ENCODE peak calls at places on chromosomes 2 and 18, in four cellular contexts. P is left ventricle myocardium inferior, H is PC-9, R is right lobe of liver. K is an unnamed sample.

GRCh38 chr2:149175956-149176355 is 137.5 kb downstream of the LYPD6B start:
- DNase-seq in P (no peak), H (no peak), R (no peak), K (no peak)

GRCh38 chr2:196112408-196113039 is 43.9 kb upstream of the DNAH7 start:
- DNase-seq in P (no peak), R (no peak), H (no peak), K (peak; percentile 91)

GRCh38 chr2:197134206-197134605 is 176.4 kb downstream of the ANKRD44 start:
- DNase-seq in P (no peak), H (no peak), R (no peak), K (no peak)

GRCh38 chr2:20677301-20678176 is 10.6 kb downstream of the GDF7 start:
- DNase-seq in P (no peak), R (no peak), H (no peak), K (no peak)

GRCh38 chr18:22813648-22814328 is 119.3 kb upstream of the RBBP8 start:
- DNase-seq in R (no peak), P (no peak), H (no peak), K (no peak)

GRCh38 chr2:228318218-228318617 is 136.7 kb upstream of the SPHKAP start:
- DNase-seq in H (peak; percentile 15), P (no peak), R (peak; percentile 28), K (no peak)

GRCh38 chr18:45738660-45739059 is 14.7 kb downstream of the SLC14A1 start:
- DNase-seq in R (no peak), P (no peak), H (no peak), K (no peak)

GRCh38 chr2:47174731-47175361 is 19.7 kb upstream of the STPG4 start:
- DNase-seq in P (no peak), H (peak; percentile 74), R (peak; percentile 28), K (no peak)

GRCh38 chr18:23135679-23136325 is 517 bp downstream of the CABLES1 start:
- DNase-seq in P (peak; percentile 45), H (peak; percentile 12), R (peak; percentile 55), K (no peak)

GRCh38 chr2:230895536-230896345 is 29.3 kb downstream of the GPR55 start:
- DNase-seq in P (no peak), H (peak; percentile 39), R (no peak), K (no peak)

GRCh38 chr2:230893338-230893737 is 28.6 kb downstream of the ITM2C start:
- DNase-seq in R (no peak), P (no peak), H (no peak), K (no peak)

GRCh38 chr2:230896346-230897115 is 28.5 kb downstream of the GPR55 start:
- DNase-seq in P (no peak), R (no peak), H (no peak), K (no peak)

GRCh38 chr2:230891509-230891908 is 26.8 kb downstream of the ITM2C start:
- DNase-seq in H (no peak), P (no peak), R (no peak), K (no peak)

GRCh38 chr2:230893881-230894781 is 29.4 kb downstream of the ITM2C start:
- DNase-seq in P (no peak), H (no peak), R (no peak), K (no peak)
- H3K4me3 ChIP-seq in P (no peak overlapping the region), H (no peak overlapping the region), R (no peak overlapping the region), K (no peak overlapping the region)

DNA sequence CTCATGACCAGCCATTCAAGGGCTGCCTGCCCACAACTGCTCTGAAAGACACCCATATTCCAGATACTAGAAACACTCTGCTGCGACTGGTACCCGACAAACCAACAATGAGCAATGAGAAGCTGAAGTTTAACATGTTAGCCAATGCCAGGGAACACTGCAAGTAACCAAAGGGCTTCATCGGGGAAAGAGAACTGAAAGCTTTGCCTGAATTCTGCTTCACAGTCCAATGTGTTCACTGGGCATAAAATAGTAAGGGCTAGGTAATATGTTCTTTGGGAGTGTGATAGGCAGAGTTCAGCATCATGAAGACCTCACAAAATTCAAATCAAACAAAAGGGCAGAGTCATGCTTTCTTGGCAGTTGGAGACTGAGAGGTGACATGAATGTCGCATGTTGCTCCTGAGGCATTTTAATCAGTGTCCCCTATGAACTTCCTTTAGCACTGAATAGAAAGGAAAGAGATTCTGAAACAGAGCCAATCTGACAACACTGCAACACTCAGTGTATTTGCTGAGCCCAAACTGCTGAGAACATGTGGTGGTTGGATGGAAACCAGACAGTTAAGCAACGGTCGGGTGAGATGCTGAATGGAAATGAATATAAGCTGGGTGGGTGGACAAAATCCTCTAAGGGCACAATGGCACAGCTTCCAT is 277.7 kb downstream of the AFF3 start:
- DNase-seq in R (peak; percentile 22), H (no peak), P (no peak), K (no peak)
- H3K4me3 ChIP-seq in R (no peak overlapping the region), H (no peak overlapping the region), P (no peak overlapping the region), K (no peak overlapping the region)

DNA sequence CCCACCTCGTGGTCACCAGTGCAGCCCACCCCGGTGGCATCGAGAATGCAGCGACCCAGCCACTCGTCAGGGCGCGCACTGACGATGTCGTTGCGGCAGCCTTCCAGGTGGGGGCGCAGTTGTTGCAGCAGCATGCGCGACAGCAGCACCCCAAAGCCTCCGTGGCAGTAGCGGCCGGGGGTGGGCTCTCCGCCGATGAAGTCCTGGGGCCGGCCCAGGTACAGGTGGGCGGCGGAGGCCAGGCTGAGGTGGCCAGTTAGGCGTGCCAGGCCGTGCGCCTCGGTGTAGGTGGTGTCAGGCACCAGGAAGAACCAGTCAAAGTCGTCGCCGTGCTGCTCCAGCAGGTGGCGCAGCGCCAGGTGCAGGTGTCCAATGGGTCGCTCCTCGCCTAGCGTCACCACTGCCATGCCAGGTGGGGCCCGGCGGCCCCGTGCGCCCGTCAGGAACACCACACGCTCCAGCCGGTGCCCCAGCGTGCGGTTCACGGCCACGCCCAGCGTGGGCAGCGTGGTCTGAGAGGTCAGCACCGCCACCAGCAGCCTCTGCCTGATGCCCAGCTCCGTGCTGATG is 1.9 kb downstream of the CHPF start:
- DNase-seq in R (peak; percentile 88), P (peak; percentile 76), H (peak; percentile 92), K (no peak)
- H3K4me3 ChIP-seq in R (peak overlapping the region; percentile 36), P (peak overlapping the region; percentile 80), H (peak overlapping the region; percentile 65), K (peak overlapping the region; percentile 88)

DNA sequence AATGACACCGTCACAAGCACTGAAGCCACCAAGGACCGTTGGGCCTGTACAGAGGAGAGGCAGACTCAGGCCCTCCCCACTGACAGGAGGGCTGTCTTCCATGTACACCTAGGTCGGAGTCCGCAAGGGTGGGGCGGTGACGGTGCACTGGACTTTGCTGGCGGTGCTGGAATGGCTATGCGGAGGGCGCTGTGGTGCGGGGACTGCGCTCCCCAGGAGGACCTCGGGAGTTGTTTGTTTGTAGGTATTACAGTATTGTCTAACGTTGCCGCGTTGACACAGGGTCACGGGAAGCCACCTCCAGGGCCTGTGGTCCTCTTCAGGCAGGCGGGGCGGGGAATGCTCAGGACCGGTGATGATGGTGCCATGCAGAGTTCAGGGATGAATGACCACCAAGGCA is 126.2 kb downstream of the TPO start:
- DNase-seq in R (no peak), P (no peak), H (no peak), K (no peak)
- H3K4me3 ChIP-seq in R (no peak overlapping the region), P (no peak overlapping the region), H (no peak overlapping the region), K (no peak overlapping the region)

DNA sequence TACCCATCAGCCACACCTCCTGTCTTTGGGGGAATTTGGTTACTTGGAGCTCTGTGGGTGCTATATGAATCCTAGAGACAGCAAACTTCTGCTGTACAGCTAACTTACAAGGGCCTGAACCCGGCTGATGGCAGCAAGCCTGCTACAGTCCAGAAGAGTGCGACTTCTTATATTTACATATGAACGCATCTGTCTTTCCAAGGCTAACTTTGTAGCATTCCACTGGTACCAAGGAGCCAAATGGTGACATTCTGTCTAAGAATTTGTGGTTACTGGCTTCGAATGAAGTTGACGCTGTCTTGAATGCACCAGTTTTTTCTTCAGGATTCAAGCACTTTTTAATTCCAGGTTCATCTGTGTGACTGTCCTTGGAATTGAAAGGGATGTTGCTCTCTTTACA is 42.5 kb downstream of the THUMPD2 start:
- DNase-seq in R (no peak), P (no peak), H (no peak), K (peak; percentile 78)
- H3K4me3 ChIP-seq in R (no peak overlapping the region), P (no peak overlapping the region), H (no peak overlapping the region), K (no peak overlapping the region)

GRCh38 chr2:140714586-140714985 is 1416.2 kb downstream of the LRP1B start:
- DNase-seq in R (no peak), P (no peak), H (no peak), K (peak; percentile 25)
- H3K4me3 ChIP-seq in R (no peak overlapping the region), P (no peak overlapping the region), H (no peak overlapping the region), K (no peak overlapping the region)

GRCh38 chr18:4453712-4454547 is 1.2 kb downstream of the DLGAP1 start:
- DNase-seq in P (no peak), R (peak; percentile 16), H (no peak), K (no peak)
- H3K4me3 ChIP-seq in P (peak overlapping the region; percentile 58), R (peak overlapping the region; percentile 39), H (no peak overlapping the region), K (peak overlapping the region; percentile 36)

GRCh38 chr2:62200868-62201267 is 5.0 kb downstream of the B3GNT2 start:
- DNase-seq in P (no peak), R (no peak), H (no peak), K (no peak)
- H3K4me3 ChIP-seq in P (no peak overlapping the region), R (no peak overlapping the region), H (no peak overlapping the region), K (no peak overlapping the region)

GRCh38 chr2:174590928-174591648 is 6.5 kb downstream of the WIPF1 start:
- DNase-seq in H (no peak), P (no peak), R (no peak), K (no peak)

GRCh38 chr2:174593041-174593440 is 4.6 kb downstream of the WIPF1 start:
- DNase-seq in R (no peak), H (no peak), P (no peak), K (no peak)

GRCh38 chr2:174593574-174594203 is 3.9 kb downstream of the WIPF1 start:
- DNase-seq in R (no peak), P (no peak), H (no peak), K (no peak)

GRCh38 chr2:174590346-174590745 is 7.3 kb downstream of the WIPF1 start:
- DNase-seq in R (no peak), H (no peak), P (no peak), K (no peak)

DNA sequence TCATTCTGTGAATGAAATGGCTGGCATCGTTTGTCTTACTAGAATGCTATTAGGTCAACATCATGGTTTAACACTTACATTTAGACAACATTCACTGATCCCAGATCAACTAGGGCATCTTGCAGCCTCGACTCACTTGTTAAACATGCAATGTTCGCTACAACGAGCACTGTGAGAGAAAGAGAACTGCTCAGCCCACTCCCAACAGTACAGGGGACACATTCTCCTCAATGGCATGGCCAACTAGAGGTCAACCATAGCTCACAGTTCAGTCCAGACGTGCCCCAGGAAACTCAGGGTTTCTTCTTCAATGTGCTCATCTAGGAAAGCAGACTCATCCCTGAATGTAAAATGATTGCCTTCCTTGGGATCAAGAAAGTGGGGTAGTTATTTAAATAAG is 5.9 kb downstream of the WIPF1 start:
- DNase-seq in R (no peak), H (no peak), P (no peak), K (no peak)
- H3K4me3 ChIP-seq in R (no peak overlapping the region), H (no peak overlapping the region), P (no peak overlapping the region), K (no peak overlapping the region)